ENCODE peak calls at places on chromosome 7, in nine cellular contexts. U is stimulated activated CD4-positive, alpha-beta T cell treated with anti-CD3 and anti-CD28 coated beads, TNF-alpha, amount 100 ng/mL, for 4 hours; Z is EH; N is fibroblast of lung; T is non-pigmented ciliary epithelial cell; I is dorsolateral prefrontal cortex; C is T-cell; V is AG08395; E is AG08396. Q is an unnamed sample.

GRCh38 chr7:67771840-67772605 is 775.4 kb downstream of the TYW1 start:
- DNase-seq in U (no peak), Z (no peak), N (no peak), T (no peak), I (no peak), C (no peak), V (no peak), E (no peak), Q (no peak)

GRCh38 chr7:117319211-117319610 is 3.6 kb downstream of the WNT2 start:
- DNase-seq in U (no peak), Z (peak; percentile 56), N (no peak), T (no peak), I (no peak), C (no peak), V (no peak), E (no peak), Q (no peak)

GRCh38 chr7:155192961-155193640 is 104.6 kb upstream of the INSIG1 start:
- DNase-seq in U (no peak), Z (no peak), N (no peak), T (no peak), I (no peak), C (no peak), V (no peak), E (no peak), Q (no peak)

GRCh38 chr7:65749518-65749917 is 123.4 kb upstream of the VKORC1L1 start:
- DNase-seq in U (no peak), Z (no peak), N (no peak), T (no peak), I (no peak), C (no peak), V (no peak), E (no peak), Q (no peak)

GRCh38 chr7:137970263-137970975 is 31.5 kb downstream of the CREB3L2 start:
- DNase-seq in U (no peak), Z (peak; percentile 95), N (peak; percentile 96), T (no peak), I (no peak), C (no peak), V (peak; percentile 89), E (peak; percentile 73), Q (no peak)

GRCh38 chr7:94980418-94981142 is 73.2 kb downstream of the PPP1R9A start:
- DNase-seq in U (no peak), Z (no peak), N (peak; percentile 53), T (no peak), I (no peak), C (no peak), V (no peak), E (no peak), Q (no peak)

GRCh38 chr7:34298492-34298891 is 359.5 kb upstream of the NPSR1 start:
- DNase-seq in U (no peak), Z (no peak), N (peak; percentile 78), T (no peak), I (no peak), C (no peak), V (no peak), E (no peak), Q (no peak)

GRCh38 chr7:32020760-32021159 is 49.4 kb downstream of the PDE1C start:
- DNase-seq in U (no peak), Z (peak; percentile 22), N (no peak), T (no peak), I (no peak), C (no peak), V (no peak), E (no peak), Q (no peak)

GRCh38 chr7:30255096-30255769 is 29.2 kb upstream of the ZNRF2 start:
- DNase-seq in U (no peak), Z (no peak), N (no peak), T (no peak), I (no peak), C (no peak), V (no peak), E (no peak), Q (no peak)

GRCh38 chr7:102992820-102993531 is 80.2 kb downstream of the LRRC17 start:
- DNase-seq in U (no peak), Z (peak; percentile 82), N (peak; percentile 98), T (peak; percentile 94), I (no peak), C (no peak), V (peak; percentile 26), E (no peak), Q (peak; percentile 62)

GRCh38 chr7:100407285-100408180 is 21.0 kb downstream of the ZCWPW1 start:
- DNase-seq in U (peak; percentile 32), Z (peak; percentile 79), N (peak; percentile 73), T (peak; percentile 59), I (no peak), C (no peak), V (peak; percentile 80), E (peak; percentile 68), Q (peak; percentile 57)

GRCh38 chr7:131307627-131308026 is 20.0 kb upstream of the MKLN1 start:
- DNase-seq in U (no peak), Z (no peak), N (no peak), T (no peak), I (no peak), C (no peak), V (no peak), E (no peak), Q (no peak)

GRCh38 chr7:73831656-73832579 is 1.1 kb downstream of the CLDN4 start:
- DNase-seq in U (no peak), Z (no peak), N (no peak), T (no peak), I (no peak), C (no peak), V (no peak), E (no peak), Q (no peak)

Q was measured in NCI-H446.